ENCODE peak calls at places on chromosomes 4 and X, in five cellular contexts. Y is tibial artery, V is breast epithelium, W is RWPE1, R is psoas muscle. N is an unnamed sample.

GRCh38 chrX:45667666-45668065 is 467.0 kb upstream of the DIPK2B start:
- DNase-seq in Y (no peak), V (no peak), W (no peak), R (no peak), N (no peak)

GRCh38 chr4:132218406-132218805 is 930.7 kb upstream of the PCDH10 start:
- DNase-seq in Y (no peak), V (no peak), W (peak; percentile 2), R (no peak), N (no peak)

GRCh38 chrX:40484408-40485091 is 96.2 kb upstream of the ATP6AP2 start:
- DNase-seq in Y (no peak), V (no peak), W (no peak), R (no peak), N (no peak)

GRCh38 chrX:96721398-96721797 is 36.8 kb downstream of the DIAPH2 start:
- DNase-seq in Y (no peak), V (no peak), W (no peak), R (no peak), N (no peak)

GRCh38 chr4:1843852-1844251 is 12.1 kb downstream of the LETM1 start:
- DNase-seq in Y (peak; percentile 55), V (no peak), W (no peak), R (peak; percentile 64), N (peak; percentile 56)

GRCh38 chrX:115452256-115452655 is 108.7 kb upstream of the PLS3 start:
- DNase-seq in Y (no peak), V (no peak), W (no peak), R (no peak), N (no peak)

GRCh38 chr4:177322881-177323280 is 13.2 kb downstream of the NEIL3 start:
- DNase-seq in Y (no peak), V (no peak), W (no peak), R (no peak), N (no peak)

GRCh38 chr4:2180410-2180809 is 61.5 kb downstream of the HAUS3 start:
- DNase-seq in Y (no peak), V (no peak), W (no peak), R (no peak), N (no peak)

GRCh38 chr4:138199568-138200235 is 42.4 kb downstream of the SLC7A11 start:
- DNase-seq in Y (no peak), V (no peak), W (peak; percentile 85), R (no peak), N (no peak)

GRCh38 chrX:108298165-108298602 is 140.0 kb downstream of the COL4A6 start:
- DNase-seq in Y (no peak), V (no peak), W (no peak), R (no peak), N (no peak)
- H3K27ac ChIP-seq in Y (no peak overlapping the region), V (no peak overlapping the region), W (peak overlapping the region; percentile 54), R (no peak overlapping the region), N (no peak overlapping the region)

GRCh38 chrX:23959781-23960180 is 52.0 kb downstream of the CXorf58 start:
- DNase-seq in Y (no peak), V (no peak), W (no peak), R (no peak), N (no peak)
- H3K27ac ChIP-seq in Y (no peak overlapping the region), V (no peak overlapping the region), W (no peak overlapping the region), R (no peak overlapping the region), N (no peak overlapping the region)

DNA sequence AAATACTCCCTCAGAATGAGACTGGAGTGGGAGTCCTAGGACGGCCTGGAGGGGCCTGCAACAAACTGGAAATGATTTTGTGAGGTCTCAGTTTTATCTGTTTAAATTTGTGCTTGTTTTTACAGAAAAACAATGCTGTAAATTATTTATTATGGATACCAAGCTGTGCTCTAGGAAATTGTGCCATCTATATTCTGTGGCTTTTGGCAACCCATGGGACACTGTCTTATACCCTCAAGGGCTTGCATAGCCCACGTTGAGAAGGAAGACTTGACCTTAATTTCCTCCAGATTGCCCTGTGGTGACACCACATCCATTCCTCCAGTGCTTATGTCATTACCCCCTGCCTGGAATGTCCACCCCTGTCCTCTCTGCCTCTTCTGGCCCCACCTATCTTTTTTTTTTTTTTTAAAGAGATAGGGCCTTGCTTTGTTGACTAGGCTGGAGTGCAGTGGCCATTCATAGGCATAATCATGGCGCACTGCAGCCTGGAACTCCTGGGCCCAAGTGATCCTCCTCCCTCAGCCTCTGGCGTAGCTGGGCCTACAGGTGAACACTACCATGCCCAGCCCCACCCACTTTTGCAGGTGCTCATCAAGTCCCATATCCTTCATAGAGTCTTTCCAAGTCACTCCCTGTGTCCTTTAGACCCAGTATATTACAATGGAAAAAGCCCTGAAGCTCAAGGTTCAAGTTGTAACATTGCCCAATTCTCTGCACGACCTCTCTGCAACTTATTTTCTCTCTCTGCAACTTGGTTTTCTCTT is 77.4 kb downstream of the HPRT1 start:
- DNase-seq in Y (no peak), V (no peak), W (no peak), R (no peak), N (no peak)
- H3K27ac ChIP-seq in Y (no peak overlapping the region), V (no peak overlapping the region), W (no peak overlapping the region), R (no peak overlapping the region), N (no peak overlapping the region)

GRCh38 chrX:132023896-132024386 is 839 bp downstream of the STK26 start:
- DNase-seq in Y (no peak), V (no peak), W (no peak), R (no peak), N (no peak)

GRCh38 chrX:132023117-132023895 is at the start of gene STK26:
- DNase-seq in Y (peak; percentile 58), V (peak; percentile 55), W (peak; percentile 61), R (peak; percentile 61), N (peak; percentile 28)

GRCh38 chrX:132025085-132025484 is 2.0 kb downstream of the STK26 start:
- DNase-seq in Y (no peak), V (no peak), W (no peak), R (no peak), N (no peak)

GRCh38 chrX:132022115-132022862 is 813 bp upstream of the STK26 start:
- DNase-seq in Y (no peak), V (no peak), W (no peak), R (no peak), N (no peak)

DNA sequence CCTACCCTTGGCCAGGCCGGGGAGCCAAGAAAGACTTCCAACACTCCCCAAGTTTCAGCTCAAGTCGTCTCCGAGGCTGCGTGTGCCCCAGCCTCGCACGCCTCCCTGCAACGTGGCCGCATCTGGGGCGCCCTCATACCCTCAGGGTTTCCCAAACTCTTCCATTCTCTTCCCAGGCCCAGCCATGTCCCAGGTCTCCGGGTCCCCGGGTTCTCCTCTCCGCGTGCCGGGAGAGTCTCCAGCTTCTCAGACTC is 312 bp upstream of the STK26 start:
- DNase-seq in Y (no peak), V (no peak), W (no peak), R (no peak), N (no peak)
- H3K27ac ChIP-seq in Y (peak overlapping the region; percentile 75), V (peak overlapping the region; percentile 85), W (peak overlapping the region; percentile 81), R (no peak overlapping the region), N (peak overlapping the region; percentile 37)

DNA sequence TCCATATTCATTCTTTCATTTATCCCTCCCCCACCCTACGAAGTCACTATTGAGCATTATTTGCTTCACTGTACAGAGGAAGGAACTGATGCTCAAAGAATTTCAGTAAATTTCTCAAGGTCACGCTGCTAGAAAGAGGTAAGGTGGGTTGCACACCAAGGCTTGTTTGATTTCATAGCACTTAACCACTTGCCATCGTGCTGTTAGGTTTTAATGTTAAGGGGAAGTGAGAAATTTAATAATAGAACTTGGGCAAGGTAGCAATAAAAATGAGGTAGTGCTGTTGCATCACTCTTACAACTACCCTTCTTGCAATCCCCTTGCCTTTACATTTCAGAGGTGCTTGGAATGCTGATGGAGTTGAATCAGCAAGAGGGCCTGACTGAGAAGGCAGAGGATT is 343.1 kb downstream of the MID1IP1 start:
- DNase-seq in Y (no peak), V (no peak), W (no peak), R (no peak), N (no peak)
- H3K27ac ChIP-seq in Y (no peak overlapping the region), V (no peak overlapping the region), W (no peak overlapping the region), R (no peak overlapping the region), N (no peak overlapping the region)

DNA sequence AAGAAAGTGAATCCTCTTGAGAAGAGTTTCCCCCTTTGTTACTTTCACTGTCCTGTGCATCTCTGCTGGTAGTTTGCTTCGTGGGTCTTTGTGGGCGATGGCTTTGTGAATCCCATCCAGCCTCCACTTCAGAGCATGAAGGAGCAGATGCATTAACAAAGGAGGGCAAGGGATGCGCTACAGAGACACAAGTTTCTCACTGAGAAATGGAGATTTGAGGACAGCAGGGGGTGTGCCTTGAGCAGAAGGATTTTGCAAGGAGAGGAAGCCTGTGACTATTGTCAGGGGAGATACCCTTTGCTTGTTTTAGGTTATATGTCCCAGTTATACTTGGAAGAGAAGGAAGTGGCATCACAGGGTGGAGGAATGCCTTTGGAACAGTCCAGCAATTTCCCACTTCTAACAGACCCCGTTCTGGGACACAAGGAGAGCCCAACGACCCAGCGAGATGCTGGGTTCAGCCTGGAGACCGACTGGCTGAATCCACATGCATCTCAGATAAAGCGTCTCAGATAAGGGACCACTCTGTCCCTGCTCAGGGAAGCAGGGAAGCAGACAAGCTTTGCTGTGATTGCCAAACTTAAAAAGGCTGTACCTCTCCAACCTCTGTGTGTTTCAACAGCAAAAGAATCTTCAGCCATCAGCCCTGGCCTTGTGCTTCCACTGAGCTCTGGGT is 314.6 kb upstream of the GATB start:
- DNase-seq in Y (no peak), V (no peak), W (no peak), R (no peak), N (no peak)
- H3K27ac ChIP-seq in Y (no peak overlapping the region), V (no peak overlapping the region), W (no peak overlapping the region), R (no peak overlapping the region), N (no peak overlapping the region)

GRCh38 chrX:132474522-132474921 is 14.3 kb downstream of the MBNL3 start:
- DNase-seq in Y (no peak), V (no peak), W (no peak), R (no peak), N (no peak)
- H3K27ac ChIP-seq in Y (no peak overlapping the region), V (no peak overlapping the region), W (no peak overlapping the region), R (no peak overlapping the region), N (no peak overlapping the region)

GRCh38 chrX:20284444-20284843 is 17.7 kb upstream of the RPS6KA3 start:
- DNase-seq in Y (no peak), V (no peak), W (no peak), R (no peak), N (no peak)
- H3K27ac ChIP-seq in Y (no peak overlapping the region), V (no peak overlapping the region), W (no peak overlapping the region), R (no peak overlapping the region), N (no peak overlapping the region)

N was measured in tibial nerve.